ENCODE peak calls at places on chromosomes 4 and X, in four cellular contexts. One of them, this sample, is unnamed. For H3K36me3, the result is how much of the 10 kb centered on the place peaks cover.

GRCh38 chr4:98938386-98938785 is 9.5 kb upstream of the EIF4E start:
- DNase-seq in CD4-positive, CD25-positive, alpha-beta regulatory T cell: no peak
- DNase-seq in bronchial epithelial cell: peak
- DNase-seq in esophagus muscularis mucosa: no peak
- DNase-seq in this sample: no peak

GRCh38 chr4:142009751-142010150 is 373.4 kb downstream of the IL15 start:
- DNase-seq in bronchial epithelial cell: no peak
- DNase-seq in esophagus muscularis mucosa: no peak
- DNase-seq in CD4-positive, CD25-positive, alpha-beta regulatory T cell: no peak
- DNase-seq in this sample: no peak

GRCh38 chr4:73137121-73137520 is 67.6 kb upstream of the COX18 start:
- DNase-seq in esophagus muscularis mucosa: no peak
- DNase-seq in bronchial epithelial cell: no peak
- DNase-seq in CD4-positive, CD25-positive, alpha-beta regulatory T cell: no peak
- DNase-seq in this sample: no peak

GRCh38 chrX:1480082-1480785 is 27.5 kb upstream of the ASMTL start:
- DNase-seq in bronchial epithelial cell: no peak
- DNase-seq in esophagus muscularis mucosa: peak
- DNase-seq in CD4-positive, CD25-positive, alpha-beta regulatory T cell: no peak
- DNase-seq in this sample: no peak

GRCh38 chrX:13899607-13900006 is 82.7 kb upstream of the GPM6B start:
- DNase-seq in esophagus muscularis mucosa: no peak
- DNase-seq in bronchial epithelial cell: peak
- DNase-seq in CD4-positive, CD25-positive, alpha-beta regulatory T cell: no peak
- DNase-seq in this sample: no peak

GRCh38 chr4:165965503-165965902 is 92.5 kb downstream of the TLL1 start:
- DNase-seq in CD4-positive, CD25-positive, alpha-beta regulatory T cell: no peak
- DNase-seq in esophagus muscularis mucosa: no peak
- DNase-seq in bronchial epithelial cell: peak
- DNase-seq in this sample: no peak

GRCh38 chr4:14264437-14264836 is 636.9 kb upstream of the BOD1L1 start:
- DNase-seq in bronchial epithelial cell: peak
- DNase-seq in CD4-positive, CD25-positive, alpha-beta regulatory T cell: no peak
- DNase-seq in esophagus muscularis mucosa: no peak
- DNase-seq in this sample: no peak

GRCh38 chrX:19566359-19567141 is 51.2 kb upstream of the MAP3K15 start:
- DNase-seq in CD4-positive, CD25-positive, alpha-beta regulatory T cell: peak
- DNase-seq in bronchial epithelial cell: no peak
- DNase-seq in esophagus muscularis mucosa: no peak
- DNase-seq in this sample: no peak

GRCh38 chr4:144449623-144450022 is 196.3 kb upstream of the HHIP start:
- DNase-seq in esophagus muscularis mucosa: no peak
- DNase-seq in bronchial epithelial cell: peak
- DNase-seq in CD4-positive, CD25-positive, alpha-beta regulatory T cell: no peak
- DNase-seq in this sample: no peak

GRCh38 chrX:72492499-72492898 is 80.1 kb downstream of the HDAC8 start:
- DNase-seq in esophagus muscularis mucosa: no peak
- DNase-seq in CD4-positive, CD25-positive, alpha-beta regulatory T cell: no peak
- DNase-seq in bronchial epithelial cell: no peak
- DNase-seq in this sample: no peak

GRCh38 chr4:161172396-161173026 is 991.3 kb downstream of the FSTL5 start:
- DNase-seq in CD4-positive, CD25-positive, alpha-beta regulatory T cell: no peak
- DNase-seq in bronchial epithelial cell: peak
- DNase-seq in esophagus muscularis mucosa: no peak
- DNase-seq in this sample: no peak

GRCh38 chr4:16449381-16449780 is 223.1 kb upstream of the TAPT1 start:
- DNase-seq in esophagus muscularis mucosa: no peak
- DNase-seq in CD4-positive, CD25-positive, alpha-beta regulatory T cell: no peak
- DNase-seq in bronchial epithelial cell: no peak
- DNase-seq in this sample: no peak

GRCh38 chrX:153646620-153647373 is at the start of gene DUSP9:
- DNase-seq in CD4-positive, CD25-positive, alpha-beta regulatory T cell: no peak
- DNase-seq in bronchial epithelial cell: peak
- DNase-seq in esophagus muscularis mucosa: no peak
- DNase-seq in this sample: no peak

GRCh38 chrX:130994671-130995070 is 63.5 kb upstream of the ARHGAP36 start:
- DNase-seq in CD4-positive, CD25-positive, alpha-beta regulatory T cell: peak
- DNase-seq in bronchial epithelial cell: no peak
- DNase-seq in esophagus muscularis mucosa: no peak
- DNase-seq in this sample: peak

GRCh38 chr4:153789741-153790651 is 1.1 kb upstream of the SFRP2 start:
- DNase-seq in bronchial epithelial cell: no peak
- DNase-seq in CD4-positive, CD25-positive, alpha-beta regulatory T cell: no peak
- DNase-seq in esophagus muscularis mucosa: no peak
- DNase-seq in this sample: no peak

GRCh38 chrX:136674270-136674986 is 26.5 kb downstream of the CD40LG start:
- DNase-seq in esophagus muscularis mucosa: no peak
- DNase-seq in CD4-positive, CD25-positive, alpha-beta regulatory T cell: peak
- DNase-seq in bronchial epithelial cell: no peak
- DNase-seq in this sample: no peak

GRCh38 chr4:180563977-180564376 is 1679.2 kb upstream of the TENM3 start:
- DNase-seq in esophagus muscularis mucosa: no peak
- DNase-seq in bronchial epithelial cell: no peak
- DNase-seq in CD4-positive, CD25-positive, alpha-beta regulatory T cell: no peak
- DNase-seq in this sample: no peak

GRCh38 chrX:13029831-13030771 is 14.3 kb downstream of the FAM9C start:
- DNase-seq in esophagus muscularis mucosa: no peak
- DNase-seq in CD4-positive, CD25-positive, alpha-beta regulatory T cell: peak
- DNase-seq in bronchial epithelial cell: no peak
- DNase-seq in this sample: no peak

GRCh38 chr4:110798682-110799081 is 175.8 kb upstream of the PITX2 start:
- DNase-seq in bronchial epithelial cell: no peak
- DNase-seq in CD4-positive, CD25-positive, alpha-beta regulatory T cell: no peak
- DNase-seq in esophagus muscularis mucosa: no peak
- DNase-seq in this sample: peak

GRCh38 chr4:29722253-29722652 is 997.9 kb upstream of the PCDH7 start:
- DNase-seq in esophagus muscularis mucosa: no peak
- DNase-seq in bronchial epithelial cell: peak
- DNase-seq in CD4-positive, CD25-positive, alpha-beta regulatory T cell: no peak
- DNase-seq in this sample: no peak

GRCh38 chrX:77446029-77446585 is 1.1 kb upstream of the FGF16 start:
- DNase-seq in CD4-positive, CD25-positive, alpha-beta regulatory T cell: peak
- DNase-seq in esophagus muscularis mucosa: no peak
- DNase-seq in bronchial epithelial cell: no peak
- DNase-seq in this sample: no peak

GRCh38 chrX:49877397-49878101 is 1.7 kb upstream of the USP27X start:
- DNase-seq in esophagus muscularis mucosa: no peak
- DNase-seq in CD4-positive, CD25-positive, alpha-beta regulatory T cell: no peak
- DNase-seq in bronchial epithelial cell: no peak
- DNase-seq in this sample: no peak

GRCh38 chr4:138222041-138222440 is 20.1 kb downstream of the SLC7A11 start:
- DNase-seq in CD4-positive, CD25-positive, alpha-beta regulatory T cell: no peak
- DNase-seq in esophagus muscularis mucosa: no peak
- DNase-seq in bronchial epithelial cell: peak
- DNase-seq in this sample: peak

GRCh38 chr4:85637778-85638177 is 162.8 kb downstream of the ARHGAP24 start:
- DNase-seq in CD4-positive, CD25-positive, alpha-beta regulatory T cell: no peak
- DNase-seq in bronchial epithelial cell: no peak
- DNase-seq in esophagus muscularis mucosa: no peak
- DNase-seq in this sample: no peak

GRCh38 chr4:7017446-7018048 is 25.6 kb upstream of the TADA2B start:
- DNase-seq in esophagus muscularis mucosa: no peak
- DNase-seq in bronchial epithelial cell: no peak
- DNase-seq in CD4-positive, CD25-positive, alpha-beta regulatory T cell: no peak
- DNase-seq in this sample: no peak
- H3K36me3 ChIP-seq in esophagus muscularis mucosa: under half
- H3K36me3 ChIP-seq in bronchial epithelial cell: under half
- H3K36me3 ChIP-seq in CD4-positive, CD25-positive, alpha-beta regulatory T cell: half or more
- H3K36me3 ChIP-seq in this sample: under half

GRCh38 chrX:45840411-45840950 is 639.8 kb upstream of the DIPK2B start:
- DNase-seq in esophagus muscularis mucosa: no peak
- DNase-seq in bronchial epithelial cell: no peak
- DNase-seq in CD4-positive, CD25-positive, alpha-beta regulatory T cell: no peak
- DNase-seq in this sample: no peak
- H3K36me3 ChIP-seq in esophagus muscularis mucosa: under half
- H3K36me3 ChIP-seq in bronchial epithelial cell: under half
- H3K36me3 ChIP-seq in CD4-positive, CD25-positive, alpha-beta regulatory T cell: under half
- H3K36me3 ChIP-seq in this sample: under half

GRCh38 chr4:159127745-159128518 is 25.1 kb downstream of the RAPGEF2 start:
- DNase-seq in CD4-positive, CD25-positive, alpha-beta regulatory T cell: no peak
- DNase-seq in esophagus muscularis mucosa: no peak
- DNase-seq in bronchial epithelial cell: no peak
- DNase-seq in this sample: no peak

GRCh38 chr4:159134422-159134821 is 31.5 kb downstream of the RAPGEF2 start:
- DNase-seq in bronchial epithelial cell: no peak
- DNase-seq in esophagus muscularis mucosa: no peak
- DNase-seq in CD4-positive, CD25-positive, alpha-beta regulatory T cell: no peak
- DNase-seq in this sample: no peak

GRCh38 chr4:159131564-159131963 is 28.7 kb downstream of the RAPGEF2 start:
- DNase-seq in esophagus muscularis mucosa: no peak
- DNase-seq in bronchial epithelial cell: no peak
- DNase-seq in CD4-positive, CD25-positive, alpha-beta regulatory T cell: no peak
- DNase-seq in this sample: no peak

GRCh38 chr4:159126716-159127115 is 23.8 kb downstream of the RAPGEF2 start:
- DNase-seq in CD4-positive, CD25-positive, alpha-beta regulatory T cell: no peak
- DNase-seq in bronchial epithelial cell: no peak
- DNase-seq in esophagus muscularis mucosa: no peak
- DNase-seq in this sample: no peak

GRCh38 chr4:159129822-159130550 is 27.1 kb downstream of the RAPGEF2 start:
- DNase-seq in esophagus muscularis mucosa: no peak
- DNase-seq in bronchial epithelial cell: no peak
- DNase-seq in CD4-positive, CD25-positive, alpha-beta regulatory T cell: no peak
- DNase-seq in this sample: no peak
- H3K36me3 ChIP-seq in esophagus muscularis mucosa: under half
- H3K36me3 ChIP-seq in bronchial epithelial cell: under half
- H3K36me3 ChIP-seq in CD4-positive, CD25-positive, alpha-beta regulatory T cell: under half
- H3K36me3 ChIP-seq in this sample: under half

GRCh38 chr4:87133183-87133582 is 87.2 kb downstream of the KLHL8 start:
- DNase-seq in bronchial epithelial cell: no peak
- DNase-seq in esophagus muscularis mucosa: no peak
- DNase-seq in CD4-positive, CD25-positive, alpha-beta regulatory T cell: no peak
- DNase-seq in this sample: no peak
- H3K36me3 ChIP-seq in bronchial epithelial cell: under half
- H3K36me3 ChIP-seq in esophagus muscularis mucosa: under half
- H3K36me3 ChIP-seq in CD4-positive, CD25-positive, alpha-beta regulatory T cell: half or more
- H3K36me3 ChIP-seq in this sample: half or more

GRCh38 chr4:1737666-1738065 is 16.3 kb downstream of the TACC3 start:
- DNase-seq in CD4-positive, CD25-positive, alpha-beta regulatory T cell: no peak
- DNase-seq in esophagus muscularis mucosa: no peak
- DNase-seq in bronchial epithelial cell: no peak
- DNase-seq in this sample: no peak
- H3K36me3 ChIP-seq in CD4-positive, CD25-positive, alpha-beta regulatory T cell: half or more
- H3K36me3 ChIP-seq in esophagus muscularis mucosa: under half
- H3K36me3 ChIP-seq in bronchial epithelial cell: under half
- H3K36me3 ChIP-seq in this sample: half or more

DNA sequence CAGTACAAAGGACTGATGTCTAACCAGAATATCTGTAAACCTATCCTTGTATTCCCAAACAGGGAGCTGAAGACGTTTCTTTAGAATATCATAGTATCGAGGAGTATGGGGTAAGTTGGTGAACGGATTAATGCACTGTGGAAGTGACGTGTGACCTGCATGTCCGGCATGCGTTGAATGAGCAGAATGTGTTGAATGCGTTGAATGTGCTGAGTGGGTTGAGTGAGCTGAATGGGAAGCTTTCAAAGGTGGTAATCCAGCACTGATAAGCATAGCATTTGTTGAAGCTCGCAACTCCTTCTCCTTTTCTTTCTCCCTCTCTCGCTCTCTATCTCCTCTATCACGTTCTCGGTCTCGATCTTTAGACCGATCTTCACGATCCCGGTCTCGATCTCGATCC is 8.1 kb downstream of the DHX15 start:
- DNase-seq in bronchial epithelial cell: no peak
- DNase-seq in esophagus muscularis mucosa: no peak
- DNase-seq in CD4-positive, CD25-positive, alpha-beta regulatory T cell: no peak
- DNase-seq in this sample: no peak
- H3K36me3 ChIP-seq in bronchial epithelial cell: under half
- H3K36me3 ChIP-seq in esophagus muscularis mucosa: under half
- H3K36me3 ChIP-seq in CD4-positive, CD25-positive, alpha-beta regulatory T cell: under half
- H3K36me3 ChIP-seq in this sample: half or more

GRCh38 chr4:67475155-67475554 is 70.1 kb downstream of the CENPC start:
- DNase-seq in bronchial epithelial cell: no peak
- DNase-seq in CD4-positive, CD25-positive, alpha-beta regulatory T cell: no peak
- DNase-seq in esophagus muscularis mucosa: no peak
- DNase-seq in this sample: no peak

GRCh38 chr4:67483868-67484602 is 61.3 kb downstream of the CENPC start:
- DNase-seq in esophagus muscularis mucosa: no peak
- DNase-seq in bronchial epithelial cell: peak
- DNase-seq in CD4-positive, CD25-positive, alpha-beta regulatory T cell: no peak
- DNase-seq in this sample: no peak

DNA sequence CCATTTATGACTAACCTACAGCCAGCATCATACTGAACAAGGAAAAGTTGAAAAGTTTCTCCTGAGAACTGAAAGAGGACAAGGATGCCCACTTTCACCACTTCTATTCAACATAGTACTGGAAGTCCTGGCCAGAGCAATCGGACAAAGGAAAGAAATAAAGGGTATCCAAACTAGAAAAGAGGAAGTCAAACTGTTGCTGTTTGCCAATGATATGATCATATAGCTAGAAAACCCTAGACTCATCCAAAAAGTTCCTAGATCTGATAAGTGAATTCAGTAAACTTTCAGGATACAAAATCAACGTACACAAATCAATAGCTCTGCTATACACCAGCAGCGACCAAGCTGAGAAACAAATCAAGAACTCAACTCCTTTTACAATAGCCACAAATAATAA is 64.5 kb downstream of the CENPC start:
- DNase-seq in bronchial epithelial cell: no peak
- DNase-seq in esophagus muscularis mucosa: no peak
- DNase-seq in CD4-positive, CD25-positive, alpha-beta regulatory T cell: no peak
- DNase-seq in this sample: no peak
- H3K36me3 ChIP-seq in bronchial epithelial cell: under half
- H3K36me3 ChIP-seq in esophagus muscularis mucosa: under half
- H3K36me3 ChIP-seq in CD4-positive, CD25-positive, alpha-beta regulatory T cell: half or more
- H3K36me3 ChIP-seq in this sample: half or more

GRCh38 chr4:3112241-3112978 is 37.9 kb downstream of the HTT start:
- DNase-seq in CD4-positive, CD25-positive, alpha-beta regulatory T cell: no peak
- DNase-seq in esophagus muscularis mucosa: no peak
- DNase-seq in bronchial epithelial cell: no peak
- DNase-seq in this sample: no peak
- H3K36me3 ChIP-seq in CD4-positive, CD25-positive, alpha-beta regulatory T cell: half or more
- H3K36me3 ChIP-seq in esophagus muscularis mucosa: under half
- H3K36me3 ChIP-seq in bronchial epithelial cell: under half
- H3K36me3 ChIP-seq in this sample: half or more